ENCODE peak calls at places on chromosome 1, in eight cellular contexts. U is GM10248; E is fibroblast of villous mesenchyme; O is stimulated activated CD4-positive, alpha-beta T cell treated with anti-CD3 and anti-CD28 coated beads, Interleukin-2, amount 100 ng/mL, for 24 hours; J is stomach; P is stimulated activated naive B cell treated with anti-CD40 and anti-IgM and Interleukin-4, amounts not matched to agents 10 μg/mL and 1 μg/mL and 100 μg/mL, for 72 hours; C is SJSA1; L is iris pigment epithelial cell. X is an unnamed sample.

GRCh38 chr1:55464550-55464949 is 249.4 kb upstream of the USP24 start:
- DNase-seq in U (no peak), E (peak), O (no peak), J (no peak), P (no peak), C (no peak), L (no peak), X (no peak)

GRCh38 chr1:210980082-210980481 is 153.9 kb downstream of the KCNH1 start:
- DNase-seq in U (no peak), E (no peak), O (no peak), J (no peak), P (no peak), C (no peak), L (no peak), X (no peak)

GRCh38 chr1:157170677-157171515 is 32.7 kb upstream of the ETV3 start:
- DNase-seq in U (no peak), E (peak), O (peak), J (peak), P (peak), C (peak), L (peak), X (no peak)

GRCh38 chr1:30753660-30754123 is 3.9 kb downstream of the LAPTM5 start:
- DNase-seq in U (no peak), E (no peak), O (no peak), J (no peak), P (peak), C (no peak), L (no peak), X (no peak)

GRCh38 chr1:30609336-30610280 is 113.8 kb downstream of the MATN1 start:
- DNase-seq in U (no peak), E (no peak), O (no peak), J (no peak), P (no peak), C (no peak), L (no peak), X (no peak)

GRCh38 chr1:96416111-96416595 is 305.4 kb upstream of the PTBP2 start:
- DNase-seq in U (no peak), E (peak), O (no peak), J (no peak), P (no peak), C (peak), L (peak), X (no peak)

GRCh38 chr1:160405331-160405877 is 5.0 kb downstream of the VANGL2 start:
- DNase-seq in U (no peak), E (no peak), O (no peak), J (no peak), P (no peak), C (no peak), L (no peak), X (no peak)

GRCh38 chr1:223256034-223256433 is 107.9 kb downstream of the SUSD4 start:
- DNase-seq in U (no peak), E (no peak), O (no peak), J (no peak), P (no peak), C (no peak), L (no peak), X (no peak)

GRCh38 chr1:52669696-52670095 is 28.5 kb downstream of the COA7 start:
- DNase-seq in U (no peak), E (peak), O (no peak), J (no peak), P (no peak), C (peak), L (peak), X (no peak)